ENCODE peak calls at places on chromosome 13, in six cellular contexts. W, Z, H, Y, X and F are unnamed samples.
A peak's percentile ranks its signal among the peaks of the same experiment; 100 is the strongest.

GRCh38 chr13:99955747-99956472 is 15.7 kb downstream of the ZIC5 start:
- DNase-seq in W (no peak), Z (no peak), H (no peak), Y (peak; percentile 54), X (no peak), F (peak; percentile 16)

GRCh38 chr13:43221611-43222010 is 198.2 kb downstream of the DNAJC15 start:
- DNase-seq in W (no peak), Z (no peak), H (no peak), Y (no peak), X (no peak), F (no peak)

GRCh38 chr13:44086389-44086788 is 206.7 kb downstream of the LACC1 start:
- DNase-seq in W (no peak), Z (no peak), H (no peak), Y (no peak), X (no peak), F (no peak)

GRCh38 chr13:95982144-95982543 is 71.1 kb downstream of the UGGT2 start:
- DNase-seq in W (no peak), Z (no peak), H (no peak), Y (no peak), X (no peak), F (no peak)

GRCh38 chr13:22050951-22051563 is 380.2 kb downstream of the FGF9 start:
- DNase-seq in W (no peak), Z (no peak), H (no peak), Y (no peak), X (no peak), F (no peak)

GRCh38 chr13:109162248-109163051 is 533.0 kb downstream of the MYO16 start:
- DNase-seq in W (no peak), Z (no peak), H (no peak), Y (no peak), X (no peak), F (no peak)

GRCh38 chr13:62512194-62513141 is 1096.8 kb upstream of the PCDH20 start:
- DNase-seq in W (no peak), Z (no peak), H (no peak), Y (peak; percentile 85), X (no peak), F (peak; percentile 0)

GRCh38 chr13:30143671-30144400 is 163.5 kb downstream of the KATNAL1 start:
- DNase-seq in W (no peak), Z (no peak), H (no peak), Y (no peak), X (no peak), F (peak; percentile 43)

GRCh38 chr13:97359181-97360057 is 74.5 kb upstream of the RAP2A start:
- DNase-seq in W (peak; percentile 62), Z (no peak), H (no peak), Y (peak; percentile 85), X (no peak), F (peak; percentile 75)

GRCh38 chr13:37914781-37915391 is 45.3 kb upstream of the TRPC4 start:
- DNase-seq in W (no peak), Z (no peak), H (no peak), Y (peak; percentile 45), X (no peak), F (peak; percentile 15)

GRCh38 chr13:79501538-79502232 is 20.7 kb downstream of the NDFIP2 start:
- DNase-seq in W (no peak), Z (no peak), H (no peak), Y (no peak), X (no peak), F (no peak)

GRCh38 chr13:36067619-36068456 is 63.3 kb downstream of the DCLK1 start:
- DNase-seq in W (no peak), Z (no peak), H (no peak), Y (peak; percentile 61), X (no peak), F (no peak)

GRCh38 chr13:46903748-46904147 is 6.9 kb upstream of the HTR2A start:
- DNase-seq in W (no peak), Z (no peak), H (no peak), Y (no peak), X (no peak), F (peak; percentile 53)

GRCh38 chr13:107778094-107778493 is 437.2 kb downstream of the LIG4 start:
- DNase-seq in W (no peak), Z (no peak), H (no peak), Y (no peak), X (no peak), F (no peak)

GRCh38 chr13:44437356-44438233 is 64.0 kb downstream of the SERP2 start:
- DNase-seq in W (no peak), Z (no peak), H (no peak), Y (peak; percentile 65), X (no peak), F (no peak)

GRCh38 chr13:35630551-35631275 is 154.2 kb upstream of the MAB21L1 start:
- DNase-seq in W (peak; percentile 7), Z (no peak), H (no peak), Y (peak; percentile 94), X (no peak), F (peak; percentile 30)

GRCh38 chr13:55977436-55977835 is 1163.3 kb upstream of the PRR20A start:
- DNase-seq in W (no peak), Z (no peak), H (no peak), Y (no peak), X (no peak), F (no peak)

GRCh38 chr13:85521586-85521985 is 277.6 kb downstream of the SLITRK6 start:
- DNase-seq in W (no peak), Z (no peak), H (no peak), Y (no peak), X (no peak), F (no peak)

GRCh38 chr13:80074143-80074752 is 266.7 kb downstream of the SPRY2 start:
- DNase-seq in W (no peak), Z (no peak), H (no peak), Y (no peak), X (no peak), F (no peak)

GRCh38 chr13:20553309-20553708 is 13.6 kb upstream of the IFT88 start:
- DNase-seq in W (no peak), Z (no peak), H (no peak), Y (no peak), X (no peak), F (no peak)

GRCh38 chr13:71587778-71588177 is 279.2 kb downstream of the DACH1 start:
- DNase-seq in W (no peak), Z (no peak), H (no peak), Y (no peak), X (no peak), F (no peak)

GRCh38 chr13:100130092-100130491 is 41.2 kb downstream of the PCCA start:
- DNase-seq in W (peak; percentile 20), Z (no peak), H (no peak), Y (peak; percentile 25), X (no peak), F (no peak)

GRCh38 chr13:101417043-101417406 is 717 bp upstream of the NALCN start:
- DNase-seq in W (no peak), Z (no peak), H (no peak), Y (peak; percentile 2), X (no peak), F (peak; percentile 70)

GRCh38 chr13:102536695-102537485 is 59.9 kb upstream of the TPP2 start:
- DNase-seq in W (no peak), Z (no peak), H (no peak), Y (no peak), X (no peak), F (no peak)

GRCh38 chr13:49536144-49536873 is 40.6 kb downstream of the PHF11 start:
- DNase-seq in W (no peak), Z (no peak), H (no peak), Y (no peak), X (no peak), F (no peak)

GRCh38 chr13:40402931-40403412 is 263.5 kb downstream of the FOXO1 start:
- DNase-seq in W (no peak), Z (no peak), H (no peak), Y (peak; percentile 31), X (no peak), F (peak; percentile 85)

GRCh38 chr13:94682229-94682628 is 30.1 kb downstream of the SOX21 start:
- DNase-seq in W (no peak), Z (no peak), H (no peak), Y (no peak), X (no peak), F (no peak)

GRCh38 chr13:98918771-98919170 is 59.1 kb downstream of the DOCK9 start:
- DNase-seq in W (no peak), Z (no peak), H (no peak), Y (no peak), X (no peak), F (no peak)
- H3K36me3 ChIP-seq in W (peaks cover 5% of the 10 kb centered on the region), Z (no peaks in the 10 kb centered on the region), H (peaks cover 2% of the 10 kb centered on the region), Y (no peaks in the 10 kb centered on the region), X (no peaks in the 10 kb centered on the region), F (no peaks in the 10 kb centered on the region)

GRCh38 chr13:77262198-77262597 is 64.7 kb downstream of the MYCBP2 start:
- DNase-seq in W (no peak), Z (no peak), H (no peak), Y (no peak), X (no peak), F (no peak)
- H3K36me3 ChIP-seq in W (peaks cover 16% of the 10 kb centered on the region), Z (no peaks in the 10 kb centered on the region), H (peaks cover 7% of the 10 kb centered on the region), Y (no peaks in the 10 kb centered on the region), X (no peaks in the 10 kb centered on the region), F (no peaks in the 10 kb centered on the region)

GRCh38 chr13:27636624-27637288 is 15.1 kb downstream of the POLR1D start:
- DNase-seq in W (no peak), Z (no peak), H (no peak), Y (no peak), X (no peak), F (no peak)

GRCh38 chr13:27637289-27637626 is 15.6 kb downstream of the POLR1D start:
- DNase-seq in W (no peak), Z (no peak), H (no peak), Y (no peak), X (no peak), F (no peak)

GRCh38 chr13:27639186-27639585 is 17.5 kb downstream of the POLR1D start:
- DNase-seq in W (no peak), Z (no peak), H (no peak), Y (no peak), X (no peak), F (no peak)

GRCh38 chr13:27635256-27635655 is 13.6 kb downstream of the POLR1D start:
- DNase-seq in W (no peak), Z (no peak), H (no peak), Y (no peak), X (no peak), F (no peak)

GRCh38 chr13:27638521-27638920 is 16.8 kb downstream of the POLR1D start:
- DNase-seq in W (no peak), Z (no peak), H (no peak), Y (no peak), X (no peak), F (no peak)
- H3K36me3 ChIP-seq in W (no peaks in the 10 kb centered on the region), Z (no peaks in the 10 kb centered on the region), H (no peaks in the 10 kb centered on the region), Y (no peaks in the 10 kb centered on the region), X (no peaks in the 10 kb centered on the region), F (no peaks in the 10 kb centered on the region)

DNA sequence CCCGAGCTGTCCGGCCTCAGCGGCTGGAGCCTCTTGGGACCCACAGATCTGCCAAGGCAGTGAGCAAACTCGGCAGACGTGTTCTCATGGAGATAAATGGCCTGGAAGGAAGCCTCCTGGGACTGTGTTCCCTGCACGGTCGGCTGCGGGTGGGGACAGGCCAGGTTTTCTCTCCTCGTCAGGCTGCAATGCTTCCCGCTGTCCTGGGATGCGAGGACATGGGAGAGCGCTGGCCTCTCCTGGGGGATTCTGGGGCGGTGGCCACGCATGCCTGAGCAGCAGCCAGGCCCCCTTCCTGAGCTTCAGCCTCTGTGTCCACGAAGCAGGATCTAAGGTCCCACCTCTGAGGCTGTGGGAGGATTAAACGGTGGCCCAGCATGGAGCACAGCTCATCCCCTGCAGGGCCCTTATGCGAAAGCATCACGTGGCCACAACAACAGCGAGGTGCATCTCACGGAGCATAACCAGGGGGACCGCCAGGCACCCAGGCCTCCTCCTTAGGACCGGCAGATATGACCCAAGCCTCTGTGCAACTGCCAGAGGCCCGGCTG is 21.2 kb upstream of the C13orf46 start:
- DNase-seq in W (no peak), Z (no peak), H (no peak), Y (no peak), X (no peak), F (no peak)
- H3K36me3 ChIP-seq in W (peaks cover 4% of the 10 kb centered on the region), Z (no peaks in the 10 kb centered on the region), H (peaks cover 32% of the 10 kb centered on the region), Y (peaks cover 5% of the 10 kb centered on the region), X (no peaks in the 10 kb centered on the region), F (peaks cover 47% of the 10 kb centered on the region)